ENCODE peak calls at places on chromosomes 7 and 10, in five cellular contexts. P, E, A, Y and V are unnamed samples.

GRCh38 chr7:73740771-73741170 is 2.2 kb upstream of the ABHD11 start:
- DNase-seq in P (no peak), E (no peak), A (no peak), Y (no peak), V (no peak)

GRCh38 chr7:136857573-136857972 is 10.9 kb upstream of the CHRM2 start:
- DNase-seq in P (no peak), E (no peak), A (no peak), Y (peak), V (no peak)

GRCh38 chr10:126247454-126247975 is 140.8 kb downstream of the ADAM12 start:
- DNase-seq in P (no peak), E (peak), A (no peak), Y (no peak), V (peak)

GRCh38 chr10:98572594-98572993 is 125.9 kb upstream of the HPS1 start:
- DNase-seq in P (no peak), E (no peak), A (no peak), Y (no peak), V (no peak)

GRCh38 chr7:31710171-31710570 is 23.2 kb downstream of the PPP1R17 start:
- DNase-seq in P (no peak), E (no peak), A (no peak), Y (peak), V (no peak)

GRCh38 chr7:135156290-135156689 is 8.4 kb downstream of the TMEM140 start:
- DNase-seq in P (no peak), E (no peak), A (no peak), Y (no peak), V (no peak)

GRCh38 chr7:33892945-33893344 is 12.4 kb upstream of the BMPER start:
- DNase-seq in P (no peak), E (peak), A (no peak), Y (no peak), V (no peak)

GRCh38 chr7:2019693-2020511 is 212.8 kb downstream of the MAD1L1 start:
- DNase-seq in P (peak), E (peak), A (peak), Y (no peak), V (peak)

GRCh38 chr10:59240581-59241183 is 64.2 kb downstream of the PHYHIPL start:
- DNase-seq in P (peak), E (no peak), A (peak), Y (peak), V (no peak)

GRCh38 chr10:97336942-97337719 is 2.6 kb upstream of the FRAT2 start:
- DNase-seq in P (no peak), E (no peak), A (no peak), Y (peak), V (peak)

GRCh38 chr7:22962775-22963358 is 51.1 kb downstream of the HYCC1 start:
- DNase-seq in P (no peak), E (no peak), A (no peak), Y (no peak), V (no peak)

GRCh38 chr10:44908936-44909335 is 2.2 kb upstream of the TMEM72 start:
- DNase-seq in P (no peak), E (no peak), A (no peak), Y (no peak), V (peak)

GRCh38 chr10:25701651-25702050 is 232.4 kb upstream of the MYO3A start:
- DNase-seq in P (no peak), E (no peak), A (no peak), Y (peak), V (no peak)

GRCh38 chr7:128737867-128738390 is 1.2 kb upstream of the CALU start:
- DNase-seq in P (no peak), E (no peak), A (no peak), Y (peak), V (no peak)

GRCh38 chr7:16989883-16990413 is 108.2 kb upstream of the AGR3 start:
- DNase-seq in P (no peak), E (peak), A (no peak), Y (no peak), V (peak)

GRCh38 chr10:79112898-79113431 is 44.2 kb downstream of the ZMIZ1 start:
- DNase-seq in P (no peak), E (peak), A (no peak), Y (no peak), V (no peak)

GRCh38 chr7:84207620-84208019 is 13.0 kb upstream of the SEMA3A start:
- DNase-seq in P (no peak), E (no peak), A (no peak), Y (no peak), V (no peak)

GRCh38 chr10:98242823-98243222 is 25.2 kb downstream of the LOXL4 start:
- DNase-seq in P (no peak), E (no peak), A (no peak), Y (no peak), V (peak)

GRCh38 chr10:46033602-46034011 is 3.2 kb upstream of the NCOA4 start:
- DNase-seq in P (no peak), E (no peak), A (no peak), Y (no peak), V (peak)

GRCh38 chr10:69726850-69727249 is 74.9 kb upstream of the COL13A1 start:
- DNase-seq in P (no peak), E (no peak), A (no peak), Y (no peak), V (no peak)

GRCh38 chr7:47298636-47299035 is 283.3 kb downstream of the TNS3 start:
- DNase-seq in P (no peak), E (no peak), A (no peak), Y (no peak), V (no peak)

GRCh38 chr7:55570939-55571338 is 1.4 kb downstream of the VOPP1 start:
- DNase-seq in P (no peak), E (no peak), A (no peak), Y (no peak), V (no peak)

GRCh38 chr7:76315372-76315771 is 12.9 kb downstream of the HSPB1 start:
- DNase-seq in P (no peak), E (no peak), A (no peak), Y (no peak), V (peak)

GRCh38 chr10:91435241-91435640 is 25.1 kb downstream of the HECTD2 start:
- DNase-seq in P (no peak), E (no peak), A (no peak), Y (no peak), V (no peak)

GRCh38 chr10:34205452-34205851 is 609.6 kb downstream of the PARD3 start:
- DNase-seq in P (no peak), E (no peak), A (peak), Y (no peak), V (no peak)

GRCh38 chr7:116180302-116180701 is 30.0 kb upstream of the TES start:
- DNase-seq in P (peak), E (no peak), A (no peak), Y (peak), V (peak)

GRCh38 chr10:119415121-119415520 is 127.4 kb downstream of the RGS10 start:
- DNase-seq in P (no peak), E (peak), A (no peak), Y (no peak), V (no peak)

GRCh38 chr7:14841086-14841485 is 61.5 kb downstream of the DGKB start:
- DNase-seq in P (no peak), E (no peak), A (no peak), Y (no peak), V (no peak)

GRCh38 chr7:30543815-30544525 is 39.3 kb upstream of the GGCT start:
- DNase-seq in P (no peak), E (no peak), A (no peak), Y (no peak), V (no peak)

GRCh38 chr7:135100856-135101255 is 47.0 kb upstream of the TMEM140 start:
- DNase-seq in P (no peak), E (no peak), A (no peak), Y (no peak), V (no peak)

GRCh38 chr7:36871355-36871738 is 147.1 kb upstream of the AOAH start:
- DNase-seq in P (no peak), E (no peak), A (no peak), Y (no peak), V (no peak)

GRCh38 chr7:141200191-141201108 is 126.6 kb downstream of the TMEM178B start:
- DNase-seq in P (no peak), E (no peak), A (no peak), Y (no peak), V (no peak)

GRCh38 chr7:105581066-105581811 is at the start of gene EFCAB10:
- DNase-seq in P (peak), E (peak), A (no peak), Y (peak), V (no peak)

GRCh38 chr7:11754123-11754522 is 77.9 kb downstream of the THSD7A start:
- DNase-seq in P (peak), E (no peak), A (no peak), Y (no peak), V (no peak)

GRCh38 chr7:18488047-18488446 is 7.5 kb upstream of the HDAC9 start:
- DNase-seq in P (no peak), E (no peak), A (no peak), Y (no peak), V (no peak)